ENCODE peak calls at places on chromosomes 4 and X, in five cellular contexts. One of them, this sample, is unnamed.

GRCh38 chrX:11768039-11768438 is 10.0 kb downstream of the MSL3 start:
- DNase-seq in astrocyte of the cerebellum: no peak
- DNase-seq in AG08396: no peak
- DNase-seq in effector memory CD4-positive, alpha-beta T cell: no peak
- DNase-seq in CD8-positive, alpha-beta memory T cell: no peak
- DNase-seq in this sample: no peak

GRCh38 chr4:158128540-158128939 is 44.3 kb downstream of the GASK1B start:
- DNase-seq in astrocyte of the cerebellum: no peak
- DNase-seq in AG08396: no peak
- DNase-seq in effector memory CD4-positive, alpha-beta T cell: no peak
- DNase-seq in CD8-positive, alpha-beta memory T cell: no peak
- DNase-seq in this sample: no peak

GRCh38 chrX:136268051-136269048 is 17.1 kb upstream of the MAP7D3 start:
- DNase-seq in astrocyte of the cerebellum: peak
- DNase-seq in AG08396: peak
- DNase-seq in effector memory CD4-positive, alpha-beta T cell: no peak
- DNase-seq in CD8-positive, alpha-beta memory T cell: peak
- DNase-seq in this sample: no peak

GRCh38 chr4:15003891-15004700 is 1.8 kb downstream of the CPEB2 start:
- DNase-seq in astrocyte of the cerebellum: no peak
- DNase-seq in AG08396: peak
- DNase-seq in effector memory CD4-positive, alpha-beta T cell: peak
- DNase-seq in CD8-positive, alpha-beta memory T cell: peak
- DNase-seq in this sample: no peak

GRCh38 chrX:109264878-109265277 is 217.0 kb downstream of the GUCY2F start:
- DNase-seq in astrocyte of the cerebellum: no peak
- DNase-seq in AG08396: no peak
- DNase-seq in effector memory CD4-positive, alpha-beta T cell: no peak
- DNase-seq in CD8-positive, alpha-beta memory T cell: no peak
- DNase-seq in this sample: no peak

GRCh38 chr4:102641796-102642195 is 119.0 kb downstream of the MANBA start:
- DNase-seq in astrocyte of the cerebellum: no peak
- DNase-seq in AG08396: no peak
- DNase-seq in effector memory CD4-positive, alpha-beta T cell: no peak
- DNase-seq in CD8-positive, alpha-beta memory T cell: no peak
- DNase-seq in this sample: no peak

GRCh38 chr4:101367201-101367600 is 19.9 kb upstream of the PPP3CA start:
- DNase-seq in astrocyte of the cerebellum: peak
- DNase-seq in AG08396: peak
- DNase-seq in effector memory CD4-positive, alpha-beta T cell: no peak
- DNase-seq in CD8-positive, alpha-beta memory T cell: no peak
- DNase-seq in this sample: peak

GRCh38 chr4:159151701-159152100 is 48.8 kb downstream of the RAPGEF2 start:
- DNase-seq in astrocyte of the cerebellum: no peak
- DNase-seq in AG08396: no peak
- DNase-seq in effector memory CD4-positive, alpha-beta T cell: no peak
- DNase-seq in CD8-positive, alpha-beta memory T cell: no peak
- DNase-seq in this sample: no peak

GRCh38 chr4:185219551-185220344 is 10.3 kb downstream of the SNX25 start:
- DNase-seq in astrocyte of the cerebellum: peak
- DNase-seq in AG08396: no peak
- DNase-seq in effector memory CD4-positive, alpha-beta T cell: no peak
- DNase-seq in CD8-positive, alpha-beta memory T cell: no peak
- DNase-seq in this sample: no peak

GRCh38 chrX:115535844-115536243 is 25.1 kb upstream of the PLS3 start:
- DNase-seq in astrocyte of the cerebellum: no peak
- DNase-seq in AG08396: no peak
- DNase-seq in effector memory CD4-positive, alpha-beta T cell: no peak
- DNase-seq in CD8-positive, alpha-beta memory T cell: no peak
- DNase-seq in this sample: no peak

GRCh38 chr4:165288639-165289428 is 38.6 kb upstream of the MSMO1 start:
- DNase-seq in astrocyte of the cerebellum: peak
- DNase-seq in AG08396: peak
- DNase-seq in effector memory CD4-positive, alpha-beta T cell: no peak
- DNase-seq in CD8-positive, alpha-beta memory T cell: no peak
- DNase-seq in this sample: peak

GRCh38 chr4:39365360-39365759 is 802 bp downstream of the RFC1 start:
- DNase-seq in astrocyte of the cerebellum: no peak
- DNase-seq in AG08396: no peak
- DNase-seq in effector memory CD4-positive, alpha-beta T cell: no peak
- DNase-seq in CD8-positive, alpha-beta memory T cell: no peak
- DNase-seq in this sample: no peak

GRCh38 chr4:184288451-184289178 is 70.9 kb upstream of the ENPP6 start:
- DNase-seq in astrocyte of the cerebellum: no peak
- DNase-seq in AG08396: no peak
- DNase-seq in effector memory CD4-positive, alpha-beta T cell: no peak
- DNase-seq in CD8-positive, alpha-beta memory T cell: no peak
- DNase-seq in this sample: no peak

GRCh38 chr4:57078685-57079521 is 31.3 kb downstream of the IGFBP7 start:
- DNase-seq in astrocyte of the cerebellum: no peak
- DNase-seq in AG08396: no peak
- DNase-seq in effector memory CD4-positive, alpha-beta T cell: no peak
- DNase-seq in CD8-positive, alpha-beta memory T cell: no peak
- DNase-seq in this sample: no peak

GRCh38 chr4:176981074-176981473 is 188.4 kb upstream of the VEGFC start:
- DNase-seq in astrocyte of the cerebellum: no peak
- DNase-seq in AG08396: no peak
- DNase-seq in effector memory CD4-positive, alpha-beta T cell: no peak
- DNase-seq in CD8-positive, alpha-beta memory T cell: no peak
- DNase-seq in this sample: no peak

GRCh38 chr4:47533689-47534347 is 48.7 kb downstream of the ATP10D start:
- DNase-seq in astrocyte of the cerebellum: no peak
- DNase-seq in AG08396: no peak
- DNase-seq in effector memory CD4-positive, alpha-beta T cell: no peak
- DNase-seq in CD8-positive, alpha-beta memory T cell: no peak
- DNase-seq in this sample: no peak

GRCh38 chrX:53695901-53696300 is 9.4 kb upstream of the HUWE1 start:
- DNase-seq in astrocyte of the cerebellum: no peak
- DNase-seq in AG08396: no peak
- DNase-seq in effector memory CD4-positive, alpha-beta T cell: no peak
- DNase-seq in CD8-positive, alpha-beta memory T cell: no peak
- DNase-seq in this sample: no peak

GRCh38 chrX:43716696-43717095 is 60.6 kb downstream of the MAOA start:
- DNase-seq in astrocyte of the cerebellum: no peak
- DNase-seq in AG08396: no peak
- DNase-seq in effector memory CD4-positive, alpha-beta T cell: no peak
- DNase-seq in CD8-positive, alpha-beta memory T cell: no peak
- DNase-seq in this sample: no peak

GRCh38 chr4:137659431-137659830 is 127.1 kb upstream of the PCDH18 start:
- DNase-seq in astrocyte of the cerebellum: peak
- DNase-seq in AG08396: peak
- DNase-seq in effector memory CD4-positive, alpha-beta T cell: no peak
- DNase-seq in CD8-positive, alpha-beta memory T cell: no peak
- DNase-seq in this sample: no peak

GRCh38 chr4:184979461-184980124 is 38.7 kb upstream of the HELT start:
- DNase-seq in astrocyte of the cerebellum: no peak
- DNase-seq in AG08396: no peak
- DNase-seq in effector memory CD4-positive, alpha-beta T cell: no peak
- DNase-seq in CD8-positive, alpha-beta memory T cell: no peak
- DNase-seq in this sample: no peak

GRCh38 chr4:75598390-75598789 is 31.9 kb downstream of the CDKL2 start:
- DNase-seq in astrocyte of the cerebellum: peak
- DNase-seq in AG08396: peak
- DNase-seq in effector memory CD4-positive, alpha-beta T cell: no peak
- DNase-seq in CD8-positive, alpha-beta memory T cell: no peak
- DNase-seq in this sample: peak

GRCh38 chr4:40255722-40256281 is 59.0 kb downstream of the RHOH start:
- DNase-seq in astrocyte of the cerebellum: peak
- DNase-seq in AG08396: peak
- DNase-seq in effector memory CD4-positive, alpha-beta T cell: no peak
- DNase-seq in CD8-positive, alpha-beta memory T cell: no peak
- DNase-seq in this sample: peak